ENCODE peak calls at places on chromosome 9, in eight cellular contexts. One of them, this sample, is unnamed.

GRCh38 chr9:68619636-68620035 is 79.0 kb upstream of the TMEM252 start:
- DNase-seq in PC-3: peak; percentile 43
- DNase-seq in dorsolateral prefrontal cortex: no peak
- DNase-seq in foreskin fibroblast: peak; percentile 1
- DNase-seq in GM23338: no peak
- DNase-seq in stomach: no peak
- DNase-seq in Calu3: no peak
- DNase-seq in CD8-positive, alpha-beta T cell: no peak
- DNase-seq in this sample: no peak

GRCh38 chr9:8880031-8880430 is 1080.5 kb upstream of the DMAC1 start:
- DNase-seq in foreskin fibroblast: no peak
- DNase-seq in GM23338: no peak
- DNase-seq in stomach: no peak
- DNase-seq in Calu3: no peak
- DNase-seq in CD8-positive, alpha-beta T cell: no peak
- DNase-seq in dorsolateral prefrontal cortex: no peak
- DNase-seq in PC-3: no peak
- DNase-seq in this sample: no peak

GRCh38 chr9:123150708-123151503 is 117.4 kb downstream of the GPR21 start:
- DNase-seq in Calu3: no peak
- DNase-seq in GM23338: no peak
- DNase-seq in CD8-positive, alpha-beta T cell: no peak
- DNase-seq in PC-3: peak; percentile 2
- DNase-seq in dorsolateral prefrontal cortex: no peak
- DNase-seq in stomach: no peak
- DNase-seq in foreskin fibroblast: peak; percentile 36
- DNase-seq in this sample: no peak

GRCh38 chr9:121889990-121890563 is 203.0 kb downstream of the TTLL11 start:
- DNase-seq in dorsolateral prefrontal cortex: no peak
- DNase-seq in CD8-positive, alpha-beta T cell: no peak
- DNase-seq in Calu3: no peak
- DNase-seq in GM23338: no peak
- DNase-seq in PC-3: peak; percentile 20
- DNase-seq in foreskin fibroblast: peak; percentile 68
- DNase-seq in stomach: no peak
- DNase-seq in this sample: no peak

GRCh38 chr9:120532475-120532874 is 47.5 kb downstream of the CDK5RAP2 start:
- DNase-seq in Calu3: peak; percentile 24
- DNase-seq in PC-3: peak; percentile 70
- DNase-seq in foreskin fibroblast: peak; percentile 65
- DNase-seq in GM23338: no peak
- DNase-seq in CD8-positive, alpha-beta T cell: no peak
- DNase-seq in stomach: peak; percentile 72
- DNase-seq in dorsolateral prefrontal cortex: no peak
- DNase-seq in this sample: no peak

GRCh38 chr9:95626885-95627558 is 110.3 kb upstream of the PTCH1 start:
- DNase-seq in CD8-positive, alpha-beta T cell: peak; percentile 22
- DNase-seq in Calu3: peak; percentile 17
- DNase-seq in dorsolateral prefrontal cortex: no peak
- DNase-seq in stomach: no peak
- DNase-seq in PC-3: no peak
- DNase-seq in GM23338: no peak
- DNase-seq in foreskin fibroblast: no peak
- DNase-seq in this sample: no peak

GRCh38 chr9:2390028-2390427 is 231.6 kb upstream of the VLDLR start:
- DNase-seq in PC-3: no peak
- DNase-seq in Calu3: no peak
- DNase-seq in GM23338: no peak
- DNase-seq in foreskin fibroblast: no peak
- DNase-seq in stomach: no peak
- DNase-seq in dorsolateral prefrontal cortex: no peak
- DNase-seq in CD8-positive, alpha-beta T cell: no peak
- DNase-seq in this sample: no peak

GRCh38 chr9:31637861-31638260 is 746.6 kb upstream of the ACO1 start:
- DNase-seq in GM23338: no peak
- DNase-seq in foreskin fibroblast: no peak
- DNase-seq in dorsolateral prefrontal cortex: no peak
- DNase-seq in Calu3: no peak
- DNase-seq in stomach: no peak
- DNase-seq in PC-3: no peak
- DNase-seq in CD8-positive, alpha-beta T cell: no peak
- DNase-seq in this sample: no peak

GRCh38 chr9:110189001-110189400 is 19.0 kb downstream of the C9orf152 start:
- DNase-seq in dorsolateral prefrontal cortex: no peak
- DNase-seq in GM23338: no peak
- DNase-seq in foreskin fibroblast: peak; percentile 62
- DNase-seq in Calu3: no peak
- DNase-seq in PC-3: no peak
- DNase-seq in stomach: peak; percentile 85
- DNase-seq in CD8-positive, alpha-beta T cell: no peak
- DNase-seq in this sample: no peak

GRCh38 chr9:110050925-110051355 is 157.0 kb downstream of the C9orf152 start:
- DNase-seq in stomach: no peak
- DNase-seq in dorsolateral prefrontal cortex: no peak
- DNase-seq in foreskin fibroblast: peak; percentile 95
- DNase-seq in GM23338: no peak
- DNase-seq in PC-3: peak; percentile 90
- DNase-seq in CD8-positive, alpha-beta T cell: no peak
- DNase-seq in Calu3: no peak
- DNase-seq in this sample: peak; percentile 87

GRCh38 chr9:102354041-102354440 is 615.6 kb upstream of the GRIN3A start:
- DNase-seq in CD8-positive, alpha-beta T cell: no peak
- DNase-seq in dorsolateral prefrontal cortex: no peak
- DNase-seq in stomach: no peak
- DNase-seq in PC-3: peak; percentile 7
- DNase-seq in Calu3: no peak
- DNase-seq in foreskin fibroblast: no peak
- DNase-seq in GM23338: no peak
- DNase-seq in this sample: no peak

GRCh38 chr9:89440046-89440445 is 57.9 kb downstream of the SEMA4D start:
- DNase-seq in stomach: no peak
- DNase-seq in GM23338: no peak
- DNase-seq in dorsolateral prefrontal cortex: no peak
- DNase-seq in foreskin fibroblast: no peak
- DNase-seq in Calu3: no peak
- DNase-seq in CD8-positive, alpha-beta T cell: no peak
- DNase-seq in PC-3: no peak
- DNase-seq in this sample: no peak

GRCh38 chr9:4970970-4971641 is 14.0 kb upstream of the JAK2 start:
- DNase-seq in GM23338: no peak
- DNase-seq in dorsolateral prefrontal cortex: no peak
- DNase-seq in stomach: peak; percentile 52
- DNase-seq in Calu3: peak; percentile 43
- DNase-seq in foreskin fibroblast: no peak
- DNase-seq in PC-3: no peak
- DNase-seq in CD8-positive, alpha-beta T cell: no peak
- DNase-seq in this sample: no peak

GRCh38 chr9:113632776-113633590 is 169.5 kb downstream of the RGS3 start:
- DNase-seq in Calu3: no peak
- DNase-seq in PC-3: no peak
- DNase-seq in foreskin fibroblast: peak; percentile 80
- DNase-seq in GM23338: no peak
- DNase-seq in dorsolateral prefrontal cortex: no peak
- DNase-seq in stomach: no peak
- DNase-seq in CD8-positive, alpha-beta T cell: no peak
- DNase-seq in this sample: no peak

GRCh38 chr9:78985084-78985738 is 586.6 kb upstream of the TLE4 start:
- DNase-seq in stomach: no peak
- DNase-seq in GM23338: no peak
- DNase-seq in CD8-positive, alpha-beta T cell: no peak
- DNase-seq in PC-3: peak; percentile 46
- DNase-seq in Calu3: no peak
- DNase-seq in foreskin fibroblast: peak; percentile 52
- DNase-seq in dorsolateral prefrontal cortex: no peak
- DNase-seq in this sample: no peak

DNA sequence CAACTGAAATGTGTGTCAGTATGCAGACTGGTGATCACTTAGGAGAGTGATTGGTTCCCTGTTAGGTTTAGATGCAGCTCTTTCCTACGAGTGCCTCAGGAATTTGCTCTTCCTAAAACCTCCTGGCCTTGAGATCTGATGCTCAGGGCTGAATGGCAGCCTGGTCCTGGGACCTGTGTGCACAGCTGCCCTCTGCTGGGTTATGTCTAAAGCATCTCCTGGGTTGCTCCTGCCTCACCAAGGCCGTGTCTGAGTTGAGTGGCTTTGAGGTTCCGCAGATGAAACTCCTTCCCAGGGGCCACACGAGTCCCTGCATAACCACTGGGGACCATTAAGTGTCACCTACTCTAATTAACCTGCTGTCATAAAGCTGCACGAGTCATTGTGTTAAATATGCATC is 59.5 kb downstream of the MVB12B start:
- DNase-seq in stomach: no peak
- DNase-seq in PC-3: peak; percentile 43
- DNase-seq in Calu3: no peak
- DNase-seq in dorsolateral prefrontal cortex: no peak
- DNase-seq in GM23338: peak; percentile 58
- DNase-seq in foreskin fibroblast: peak; percentile 42
- DNase-seq in CD8-positive, alpha-beta T cell: no peak
- DNase-seq in this sample: no peak
- TF ChIP-seq CTCF in stomach: no peak
- TF ChIP-seq CTCF in PC-3: peak; percentile 61
- TF ChIP-seq CTCF in Calu3: no peak
- TF ChIP-seq CTCF in dorsolateral prefrontal cortex: peak; percentile 68
- TF ChIP-seq CTCF in GM23338: peak; percentile 39
- TF ChIP-seq CTCF in foreskin fibroblast: peak; percentile 18
- TF ChIP-seq CTCF in CD8-positive, alpha-beta T cell: no peak
- TF ChIP-seq CTCF in this sample: peak; percentile 58

DNA sequence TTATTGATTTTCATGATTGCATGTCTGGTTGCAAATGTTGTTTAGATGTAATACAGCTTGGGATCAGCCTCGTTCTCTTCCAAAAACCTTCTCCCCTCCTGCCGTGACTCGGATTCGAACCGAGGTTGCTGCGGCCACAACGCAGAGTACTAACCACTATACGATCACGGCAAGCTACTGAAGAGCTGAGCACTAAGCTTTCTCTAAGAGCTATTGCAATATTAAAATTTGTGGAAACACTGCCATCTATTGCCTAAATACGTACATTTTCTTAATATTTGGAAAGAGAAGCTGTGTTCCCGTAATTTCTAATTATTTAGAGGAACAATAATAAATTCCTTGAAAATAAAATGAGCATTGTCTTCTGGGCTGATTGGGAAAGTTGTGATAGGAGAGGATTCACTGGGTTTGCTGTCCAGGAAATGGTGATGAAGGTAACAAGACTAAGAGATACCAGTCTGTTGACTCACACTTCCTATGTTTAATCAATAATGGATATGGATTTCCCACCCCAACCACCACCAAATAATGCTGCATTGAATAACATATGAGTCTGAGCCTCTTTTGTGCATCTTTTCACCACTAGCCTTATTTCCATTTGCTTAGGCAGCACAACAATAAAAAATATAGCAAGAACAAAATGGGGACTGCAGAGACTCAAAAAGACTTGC is 120.0 kb upstream of the NFIB start:
- DNase-seq in PC-3: peak; percentile 68
- DNase-seq in dorsolateral prefrontal cortex: peak; percentile 46
- DNase-seq in foreskin fibroblast: peak; percentile 79
- DNase-seq in CD8-positive, alpha-beta T cell: no peak
- DNase-seq in Calu3: no peak
- DNase-seq in stomach: no peak
- DNase-seq in GM23338: peak; percentile 39
- DNase-seq in this sample: peak; percentile 15
- TF ChIP-seq CTCF in PC-3: peak; percentile 56
- TF ChIP-seq CTCF in dorsolateral prefrontal cortex: peak; percentile 73
- TF ChIP-seq CTCF in foreskin fibroblast: peak; percentile 17
- TF ChIP-seq CTCF in CD8-positive, alpha-beta T cell: no peak
- TF ChIP-seq CTCF in Calu3: no peak
- TF ChIP-seq CTCF in stomach: no peak
- TF ChIP-seq CTCF in GM23338: peak; percentile 32
- TF ChIP-seq CTCF in this sample: no peak

DNA sequence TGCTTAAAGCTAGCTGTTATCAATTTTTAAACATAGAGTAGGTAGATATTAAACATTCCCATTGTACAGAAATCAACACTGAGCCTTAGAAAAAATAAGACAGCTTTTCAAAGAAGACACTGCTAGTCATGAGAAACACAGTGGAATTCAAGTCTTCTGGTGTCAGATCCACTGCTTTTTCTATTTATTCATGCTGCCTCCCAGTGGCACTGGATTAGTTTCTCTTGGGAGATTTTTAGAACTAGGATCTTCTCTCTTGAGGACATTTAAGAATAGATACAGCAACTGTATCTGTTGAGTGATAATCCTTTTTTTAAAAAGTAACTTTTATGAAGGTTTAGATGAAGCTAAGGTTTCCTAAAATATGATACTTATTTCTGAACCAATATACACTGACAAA is 1635.4 kb upstream of the C9orf72 start:
- DNase-seq in dorsolateral prefrontal cortex: no peak
- DNase-seq in stomach: no peak
- DNase-seq in PC-3: peak; percentile 26
- DNase-seq in foreskin fibroblast: no peak
- DNase-seq in GM23338: peak; percentile 6
- DNase-seq in Calu3: no peak
- DNase-seq in CD8-positive, alpha-beta T cell: no peak
- DNase-seq in this sample: no peak
- TF ChIP-seq CTCF in dorsolateral prefrontal cortex: peak; percentile 39
- TF ChIP-seq CTCF in stomach: no peak
- TF ChIP-seq CTCF in PC-3: peak; percentile 29
- TF ChIP-seq CTCF in foreskin fibroblast: no peak
- TF ChIP-seq CTCF in GM23338: peak; percentile 17
- TF ChIP-seq CTCF in Calu3: no peak
- TF ChIP-seq CTCF in CD8-positive, alpha-beta T cell: no peak
- TF ChIP-seq CTCF in this sample: no peak

DNA sequence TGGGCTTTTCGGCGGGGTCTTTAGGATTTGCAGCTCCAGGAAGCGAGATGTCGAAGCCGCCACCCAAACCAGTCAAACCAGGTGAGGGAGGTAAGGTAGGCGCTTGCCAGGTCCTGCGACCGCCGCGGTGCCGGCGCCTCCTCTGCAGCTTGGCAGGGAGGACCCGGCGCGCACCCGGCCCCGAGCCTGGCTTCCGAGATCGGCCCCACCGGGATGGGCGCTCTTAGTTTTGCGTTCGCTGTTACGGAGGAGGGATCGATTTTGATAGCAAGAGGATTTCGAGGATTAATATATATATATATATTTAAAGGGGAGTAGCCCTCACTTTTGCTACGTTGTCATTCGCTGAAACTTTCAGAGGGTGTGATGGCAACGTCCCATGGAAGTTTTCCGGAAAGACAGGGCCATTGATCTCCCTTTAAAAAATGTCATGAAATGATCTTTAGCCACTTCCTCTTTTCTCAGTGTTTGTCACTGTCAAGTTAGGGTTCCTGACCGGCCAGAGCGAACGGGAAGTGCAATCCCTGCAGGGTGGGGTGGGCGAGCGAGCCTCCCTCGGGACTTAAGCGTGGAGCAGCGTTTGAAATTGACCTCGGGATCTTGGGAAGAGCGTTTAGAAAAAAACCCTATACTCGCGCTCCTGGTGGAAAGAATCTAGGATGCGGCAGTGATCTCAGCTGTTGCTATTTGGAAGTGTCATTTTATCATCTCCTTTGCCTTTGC is 493 bp downstream of the OSTF1 start:
- DNase-seq in Calu3: peak; percentile 70
- DNase-seq in stomach: peak; percentile 84
- DNase-seq in GM23338: peak; percentile 73
- DNase-seq in CD8-positive, alpha-beta T cell: no peak
- DNase-seq in foreskin fibroblast: peak; percentile 82
- DNase-seq in PC-3: peak; percentile 58
- DNase-seq in dorsolateral prefrontal cortex: no peak
- DNase-seq in this sample: no peak
- TF ChIP-seq CTCF in Calu3: no peak
- TF ChIP-seq CTCF in stomach: no peak
- TF ChIP-seq CTCF in GM23338: peak; percentile 39
- TF ChIP-seq CTCF in CD8-positive, alpha-beta T cell: no peak
- TF ChIP-seq CTCF in foreskin fibroblast: peak; percentile 44
- TF ChIP-seq CTCF in PC-3: no peak
- TF ChIP-seq CTCF in dorsolateral prefrontal cortex: no peak
- TF ChIP-seq CTCF in this sample: no peak

This sample was measured in Panc1.